ENCODE peak calls at places on chromosomes 4 and X, in five cellular contexts. Y is activated naive CD4-positive, alpha-beta T cell; E is hippocampal formation; F is T-helper 1 cell; K is activated CD4-positive, alpha-beta T cell treated with anti-CD3 and anti-CD28 coated beads, Interleukin-2, amount 10 ng/mL, durations not matched to agents 24 days and 14 days. X is an unnamed sample.

GRCh38 chrX:66018585-66019309 is 21.1 kb downstream of the VSIG4 start:
- DNase-seq in F (no peak), Y (no peak), E (no peak), K (no peak), X (no peak)

GRCh38 chr4:18394656-18395055 is 373.1 kb upstream of the LCORL start:
- DNase-seq in E (no peak), F (no peak), Y (no peak), K (no peak), X (no peak)

GRCh38 chr4:79395883-79396282 is 12.1 kb downstream of the GK2 start:
- DNase-seq in F (no peak), E (no peak), Y (no peak), K (no peak), X (no peak)

GRCh38 chrX:14926471-14926870 is 53.2 kb downstream of the MOSPD2 start:
- DNase-seq in E (no peak), F (no peak), K (no peak), Y (no peak), X (no peak)

GRCh38 chr4:14254252-14254651 is 626.7 kb upstream of the BOD1L1 start:
- DNase-seq in F (no peak), E (no peak), K (peak; percentile 4), Y (no peak), X (peak; percentile 19)

GRCh38 chr4:1621996-1622637 is 62.0 kb downstream of the FAM53A start:
- DNase-seq in Y (no peak), E (no peak), F (no peak), K (no peak), X (no peak)

GRCh38 chr4:2340272-2341061 is 78.0 kb downstream of the ZFYVE28 start:
- DNase-seq in Y (no peak), F (no peak), K (no peak), E (no peak), X (no peak)

GRCh38 chr4:155822572-155822971 is 43.5 kb downstream of the ASIC5 start:
- DNase-seq in Y (no peak), E (no peak), K (no peak), F (no peak), X (no peak)

GRCh38 chrX:108396188-108396885 is 41.9 kb downstream of the COL4A6 start:
- DNase-seq in F (no peak), E (no peak), Y (no peak), K (no peak), X (no peak)

GRCh38 chr4:53908661-53909078 is 155.7 kb downstream of the CHIC2 start:
- DNase-seq in E (peak; percentile 82), Y (no peak), K (peak; percentile 68), F (no peak), X (no peak)

GRCh38 chrX:9785944-9786741 is at the start of gene SHROOM2:
- DNase-seq in K (no peak), Y (no peak), E (no peak), F (no peak), X (no peak)

GRCh38 chrX:112147206-112147605 is 64.6 kb upstream of the TRPC5 start:
- DNase-seq in Y (no peak), K (no peak), F (no peak), E (no peak), X (no peak)

GRCh38 chrX:24899391-24899790 is 116.4 kb downstream of the ARX start:
- DNase-seq in F (no peak), Y (no peak), K (no peak), E (no peak), X (no peak)

GRCh38 chr4:189858445-189858844 is 82.2 kb upstream of the FRG1 start:
- DNase-seq in K (no peak), E (no peak), F (no peak), Y (no peak), X (no peak)

GRCh38 chr4:17324431-17324830 is 187.5 kb downstream of the QDPR start:
- DNase-seq in K (peak; percentile 84), F (peak; percentile 35), E (peak; percentile 70), Y (peak; percentile 2), X (no peak)

GRCh38 chrX:80285131-80285773 is 135.0 kb upstream of the TENT5D start:
- DNase-seq in K (peak; percentile 51), E (no peak), F (no peak), Y (no peak), X (no peak)

GRCh38 chrX:48864210-48864609 is 28.8 kb upstream of the PCSK1N start:
- DNase-seq in K (no peak), Y (no peak), F (no peak), E (no peak), X (no peak)

GRCh38 chr4:145320269-145320668 is 139.9 kb upstream of the OTUD4 start:
- DNase-seq in F (no peak), Y (no peak), K (no peak), E (no peak), X (no peak)

GRCh38 chrX:121733514-121733913 is 686.1 kb downstream of the GLUD2 start:
- DNase-seq in K (no peak), Y (no peak), E (no peak), F (no peak), X (no peak)

GRCh38 chr4:31089815-31090214 is 369.6 kb downstream of the PCDH7 start:
- DNase-seq in E (no peak), Y (no peak), K (no peak), F (no peak), X (peak; percentile 34)

GRCh38 chr4:73431813-73432168 is 4.2 kb upstream of the AFP start:
- DNase-seq in F (no peak), Y (no peak), E (no peak), K (no peak), X (no peak)